ENCODE peak calls at places on chromosomes 11 and 22, in nine cellular contexts. One of them, this sample, is unnamed.

GRCh38 chr11:27124514-27125264 is 84.1 kb downstream of the BBOX1 start:
- DNase-seq in stomach: no peak
- DNase-seq in prostate gland: no peak
- DNase-seq in NB4: peak
- DNase-seq in GM12892: no peak
- DNase-seq in transverse colon: no peak
- DNase-seq in HCT116: no peak
- DNase-seq in lower leg skin: no peak
- DNase-seq in HepG2: peak
- DNase-seq in this sample: no peak

GRCh38 chr22:40705918-40706682 is 26.8 kb downstream of the MCHR1 start:
- DNase-seq in stomach: no peak
- DNase-seq in prostate gland: no peak
- DNase-seq in NB4: no peak
- DNase-seq in GM12892: no peak
- DNase-seq in transverse colon: no peak
- DNase-seq in HCT116: no peak
- DNase-seq in lower leg skin: no peak
- DNase-seq in HepG2: no peak
- DNase-seq in this sample: no peak

GRCh38 chr11:85089654-85090053 is 537.5 kb downstream of the DLG2 start:
- DNase-seq in stomach: no peak
- DNase-seq in prostate gland: no peak
- DNase-seq in NB4: no peak
- DNase-seq in GM12892: no peak
- DNase-seq in transverse colon: no peak
- DNase-seq in HCT116: no peak
- DNase-seq in lower leg skin: no peak
- DNase-seq in HepG2: no peak
- DNase-seq in this sample: no peak

GRCh38 chr11:37786214-37786755 is 1188.2 kb upstream of the RAG2 start:
- DNase-seq in stomach: no peak
- DNase-seq in prostate gland: no peak
- DNase-seq in NB4: no peak
- DNase-seq in GM12892: no peak
- DNase-seq in transverse colon: no peak
- DNase-seq in HCT116: no peak
- DNase-seq in lower leg skin: no peak
- DNase-seq in HepG2: no peak
- DNase-seq in this sample: no peak

GRCh38 chr11:32905028-32905667 is 12.5 kb downstream of the QSER1 start:
- DNase-seq in stomach: no peak
- DNase-seq in prostate gland: no peak
- DNase-seq in NB4: no peak
- DNase-seq in GM12892: no peak
- DNase-seq in transverse colon: no peak
- DNase-seq in HCT116: no peak
- DNase-seq in lower leg skin: no peak
- DNase-seq in HepG2: no peak
- DNase-seq in this sample: no peak

GRCh38 chr11:132168326-132168725 is 797.9 kb downstream of the NTM start:
- DNase-seq in stomach: no peak
- DNase-seq in prostate gland: no peak
- DNase-seq in NB4: no peak
- DNase-seq in GM12892: no peak
- DNase-seq in transverse colon: no peak
- DNase-seq in HCT116: no peak
- DNase-seq in lower leg skin: no peak
- DNase-seq in HepG2: no peak
- DNase-seq in this sample: no peak

GRCh38 chr11:45383229-45383628 is 97.1 kb upstream of the SYT13 start:
- DNase-seq in stomach: no peak
- DNase-seq in prostate gland: no peak
- DNase-seq in NB4: peak
- DNase-seq in GM12892: no peak
- DNase-seq in transverse colon: no peak
- DNase-seq in HCT116: no peak
- DNase-seq in lower leg skin: no peak
- DNase-seq in HepG2: no peak
- DNase-seq in this sample: no peak

GRCh38 chr11:69425895-69426544 is 55.4 kb upstream of the LINC01488 start:
- DNase-seq in stomach: no peak
- DNase-seq in prostate gland: no peak
- DNase-seq in NB4: peak
- DNase-seq in GM12892: no peak
- DNase-seq in transverse colon: no peak
- DNase-seq in HCT116: no peak
- DNase-seq in lower leg skin: no peak
- DNase-seq in HepG2: no peak
- DNase-seq in this sample: no peak

GRCh38 chr11:123321641-123322040 is 108.4 kb upstream of the GRAMD1B start:
- DNase-seq in stomach: no peak
- DNase-seq in prostate gland: no peak
- DNase-seq in NB4: no peak
- DNase-seq in GM12892: no peak
- DNase-seq in transverse colon: no peak
- DNase-seq in HCT116: no peak
- DNase-seq in lower leg skin: no peak
- DNase-seq in HepG2: no peak
- DNase-seq in this sample: no peak

GRCh38 chr11:32312206-32312817 is 123.0 kb downstream of the WT1 start:
- DNase-seq in stomach: no peak
- DNase-seq in prostate gland: no peak
- DNase-seq in NB4: no peak
- DNase-seq in GM12892: no peak
- DNase-seq in transverse colon: no peak
- DNase-seq in HCT116: no peak
- DNase-seq in lower leg skin: no peak
- DNase-seq in HepG2: no peak
- DNase-seq in this sample: no peak

GRCh38 chr11:86940122-86940777 is 14.9 kb downstream of the FZD4 start:
- DNase-seq in stomach: peak
- DNase-seq in prostate gland: peak
- DNase-seq in NB4: no peak
- DNase-seq in GM12892: no peak
- DNase-seq in transverse colon: peak
- DNase-seq in HCT116: no peak
- DNase-seq in lower leg skin: no peak
- DNase-seq in HepG2: peak
- DNase-seq in this sample: peak

GRCh38 chr11:2940166-2940929 is 11.1 kb upstream of the PHLDA2 start:
- DNase-seq in stomach: peak
- DNase-seq in prostate gland: no peak
- DNase-seq in NB4: no peak
- DNase-seq in GM12892: no peak
- DNase-seq in transverse colon: peak
- DNase-seq in HCT116: peak
- DNase-seq in lower leg skin: no peak
- DNase-seq in HepG2: peak
- DNase-seq in this sample: no peak

GRCh38 chr11:46239801-46240061 is 37.7 kb upstream of the CREB3L1 start:
- DNase-seq in stomach: no peak
- DNase-seq in prostate gland: no peak
- DNase-seq in NB4: no peak
- DNase-seq in GM12892: no peak
- DNase-seq in transverse colon: no peak
- DNase-seq in HCT116: no peak
- DNase-seq in lower leg skin: no peak
- DNase-seq in HepG2: no peak
- DNase-seq in this sample: no peak

GRCh38 chr11:84884836-84885235 is 742.3 kb downstream of the DLG2 start:
- DNase-seq in stomach: no peak
- DNase-seq in prostate gland: no peak
- DNase-seq in NB4: no peak
- DNase-seq in GM12892: no peak
- DNase-seq in transverse colon: no peak
- DNase-seq in HCT116: no peak
- DNase-seq in lower leg skin: no peak
- DNase-seq in HepG2: no peak
- DNase-seq in this sample: no peak

GRCh38 chr11:57793711-57794110 is 32.1 kb downstream of the CTNND1 start:
- DNase-seq in stomach: no peak
- DNase-seq in prostate gland: no peak
- DNase-seq in NB4: no peak
- DNase-seq in GM12892: no peak
- DNase-seq in transverse colon: no peak
- DNase-seq in HCT116: no peak
- DNase-seq in lower leg skin: no peak
- DNase-seq in HepG2: no peak
- DNase-seq in this sample: no peak

GRCh38 chr11:114091791-114092397 is 32.4 kb downstream of the ZBTB16 start:
- DNase-seq in stomach: no peak
- DNase-seq in prostate gland: no peak
- DNase-seq in NB4: peak
- DNase-seq in GM12892: no peak
- DNase-seq in transverse colon: no peak
- DNase-seq in HCT116: no peak
- DNase-seq in lower leg skin: no peak
- DNase-seq in HepG2: peak
- DNase-seq in this sample: no peak

GRCh38 chr11:62569611-62570010 is 4.1 kb downstream of the EEF1G start:
- DNase-seq in stomach: no peak
- DNase-seq in prostate gland: no peak
- DNase-seq in NB4: no peak
- DNase-seq in GM12892: no peak
- DNase-seq in transverse colon: no peak
- DNase-seq in HCT116: no peak
- DNase-seq in lower leg skin: no peak
- DNase-seq in HepG2: no peak
- DNase-seq in this sample: no peak

GRCh38 chr11:12827929-12828812 is 153.9 kb downstream of the TEAD1 start:
- DNase-seq in stomach: peak
- DNase-seq in prostate gland: peak
- DNase-seq in NB4: peak
- DNase-seq in GM12892: no peak
- DNase-seq in transverse colon: peak
- DNase-seq in HCT116: no peak
- DNase-seq in lower leg skin: no peak
- DNase-seq in HepG2: peak
- DNase-seq in this sample: peak
- TF ChIP-seq POLR2A in stomach: no peak
- TF ChIP-seq POLR2A in prostate gland: no peak
- TF ChIP-seq POLR2A in NB4: no peak
- TF ChIP-seq POLR2A in GM12892: peak
- TF ChIP-seq POLR2A in transverse colon: peak
- TF ChIP-seq POLR2A in HCT116: no peak
- TF ChIP-seq POLR2A in lower leg skin: no peak
- TF ChIP-seq POLR2A in HepG2: peak
- TF ChIP-seq POLR2A in this sample: no peak

GRCh38 chr22:21001601-21002325 is at the start of gene THAP7:
- DNase-seq in stomach: peak
- DNase-seq in prostate gland: peak
- DNase-seq in NB4: peak
- DNase-seq in GM12892: peak
- DNase-seq in transverse colon: peak
- DNase-seq in HCT116: peak
- DNase-seq in lower leg skin: peak
- DNase-seq in HepG2: peak
- DNase-seq in this sample: peak
- TF ChIP-seq POLR2A in stomach: no peak
- TF ChIP-seq POLR2A in prostate gland: peak
- TF ChIP-seq POLR2A in NB4: peak
- TF ChIP-seq POLR2A in GM12892: peak
- TF ChIP-seq POLR2A in transverse colon: peak
- TF ChIP-seq POLR2A in HCT116: peak
- TF ChIP-seq POLR2A in lower leg skin: peak
- TF ChIP-seq POLR2A in HepG2: peak
- TF ChIP-seq POLR2A in this sample: peak

GRCh38 chr11:36186797-36187196 is 102.4 kb downstream of the COMMD9 start:
- DNase-seq in stomach: no peak
- DNase-seq in prostate gland: no peak
- DNase-seq in NB4: no peak
- DNase-seq in GM12892: no peak
- DNase-seq in transverse colon: no peak
- DNase-seq in HCT116: no peak
- DNase-seq in lower leg skin: no peak
- DNase-seq in HepG2: no peak
- DNase-seq in this sample: no peak
- TF ChIP-seq POLR2A in stomach: no peak
- TF ChIP-seq POLR2A in prostate gland: no peak
- TF ChIP-seq POLR2A in NB4: no peak
- TF ChIP-seq POLR2A in GM12892: no peak
- TF ChIP-seq POLR2A in transverse colon: no peak
- TF ChIP-seq POLR2A in HCT116: no peak
- TF ChIP-seq POLR2A in lower leg skin: no peak
- TF ChIP-seq POLR2A in HepG2: no peak
- TF ChIP-seq POLR2A in this sample: no peak

GRCh38 chr22:39234157-39234793 is 10.5 kb downstream of the PDGFB start:
- DNase-seq in stomach: no peak
- DNase-seq in prostate gland: no peak
- DNase-seq in NB4: no peak
- DNase-seq in GM12892: no peak
- DNase-seq in transverse colon: no peak
- DNase-seq in HCT116: no peak
- DNase-seq in lower leg skin: no peak
- DNase-seq in HepG2: no peak
- DNase-seq in this sample: peak
- TF ChIP-seq POLR2A in stomach: no peak
- TF ChIP-seq POLR2A in prostate gland: no peak
- TF ChIP-seq POLR2A in NB4: no peak
- TF ChIP-seq POLR2A in GM12892: no peak
- TF ChIP-seq POLR2A in transverse colon: no peak
- TF ChIP-seq POLR2A in HCT116: no peak
- TF ChIP-seq POLR2A in lower leg skin: no peak
- TF ChIP-seq POLR2A in HepG2: no peak
- TF ChIP-seq POLR2A in this sample: no peak

GRCh38 chr22:19970479-19971275 is 29.1 kb upstream of the TXNRD2 start:
- DNase-seq in stomach: peak
- DNase-seq in prostate gland: peak
- DNase-seq in NB4: peak
- DNase-seq in GM12892: peak
- DNase-seq in transverse colon: peak
- DNase-seq in HCT116: no peak
- DNase-seq in lower leg skin: peak
- DNase-seq in HepG2: peak
- DNase-seq in this sample: peak
- TF ChIP-seq POLR2A in stomach: no peak
- TF ChIP-seq POLR2A in prostate gland: no peak
- TF ChIP-seq POLR2A in NB4: no peak
- TF ChIP-seq POLR2A in GM12892: no peak
- TF ChIP-seq POLR2A in transverse colon: peak
- TF ChIP-seq POLR2A in HCT116: no peak
- TF ChIP-seq POLR2A in lower leg skin: no peak
- TF ChIP-seq POLR2A in HepG2: no peak
- TF ChIP-seq POLR2A in this sample: no peak